ENCODE peak calls at places on chromosomes 12 and 14, in nine cellular contexts. H is effector memory CD4-positive, alpha-beta T cell; G is aorta; U is left ventricle myocardium inferior; I is OCI-LY7; T is left lung; K is bronchial epithelial cell; N is gastrocnemius medialis; B is heart left ventricle. S is an unnamed sample.

GRCh38 chr12:106113042-106113441 is 25.7 kb downstream of the NUAK1 start:
- DNase-seq in H (no peak), G (no peak), U (no peak), I (no peak), T (no peak), K (peak; percentile 83), N (no peak), B (peak; percentile 26), S (peak; percentile 71)

GRCh38 chr12:69935651-69936100 is 110.6 kb downstream of the MYRFL start:
- DNase-seq in H (no peak), G (no peak), U (no peak), I (no peak), T (no peak), K (no peak), N (no peak), B (peak; percentile 26), S (no peak)

GRCh38 chr12:108299980-108300696 is 39.0 kb downstream of the CMKLR1 start:
- DNase-seq in H (no peak), G (no peak), U (no peak), I (no peak), T (no peak), K (no peak), N (no peak), B (no peak), S (no peak)

GRCh38 chr14:97046991-97047390 is 249.8 kb downstream of the VRK1 start:
- DNase-seq in H (no peak), G (no peak), U (no peak), I (no peak), T (no peak), K (no peak), N (no peak), B (no peak), S (no peak)

GRCh38 chr12:123267991-123268843 is 3.4 kb downstream of the CDK2AP1 start:
- DNase-seq in H (no peak), G (peak; percentile 62), U (peak; percentile 34), I (no peak), T (peak; percentile 40), K (no peak), N (peak; percentile 45), B (peak; percentile 55), S (no peak)

GRCh38 chr12:111443586-111443985 is 37.9 kb downstream of the SH2B3 start:
- DNase-seq in H (no peak), G (no peak), U (no peak), I (no peak), T (no peak), K (peak; percentile 82), N (peak; percentile 45), B (peak; percentile 30), S (peak; percentile 78)

GRCh38 chr12:46983393-46983793 is 96.0 kb upstream of the PCED1B start:
- DNase-seq in H (no peak), G (no peak), U (no peak), I (no peak), T (no peak), K (peak; percentile 44), N (no peak), B (no peak), S (peak; percentile 46)

GRCh38 chr14:35682802-35683201 is 126.3 kb downstream of the RALGAPA1 start:
- DNase-seq in H (no peak), G (no peak), U (no peak), I (no peak), T (no peak), K (no peak), N (no peak), B (no peak), S (no peak)

GRCh38 chr14:54805521-54806322 is 96.9 kb downstream of the GCH1 start:
- DNase-seq in H (peak; percentile 50), G (peak; percentile 91), U (peak; percentile 80), I (peak; percentile 75), T (peak; percentile 77), K (peak; percentile 64), N (peak; percentile 79), B (peak; percentile 81), S (peak; percentile 73)

GRCh38 chr14:35963209-35963608 is 137.1 kb downstream of the BRMS1L start:
- DNase-seq in H (no peak), G (no peak), U (no peak), I (no peak), T (no peak), K (peak; percentile 36), N (no peak), B (no peak), S (no peak)

GRCh38 chr12:61758661-61759060 is 501.5 kb upstream of the USP15 start:
- DNase-seq in H (no peak), G (no peak), U (no peak), I (no peak), T (no peak), K (peak; percentile 12), N (no peak), B (no peak), S (no peak)

GRCh38 chr14:20332946-20333782 is at the start of gene CCNB1IP1:
- DNase-seq in H (peak; percentile 54), G (peak; percentile 56), U (peak; percentile 28), I (peak; percentile 91), T (peak; percentile 46), K (peak; percentile 94), N (peak; percentile 62), B (peak; percentile 57), S (peak; percentile 89)

GRCh38 chr12:67804168-67804567 is 155.6 kb downstream of the DYRK2 start:
- DNase-seq in H (peak; percentile 12), G (no peak), U (no peak), I (no peak), T (no peak), K (no peak), N (no peak), B (no peak), S (no peak)

GRCh38 chr12:68350753-68351152 is 18.6 kb upstream of the MDM1 start:
- DNase-seq in H (no peak), G (no peak), U (no peak), I (no peak), T (no peak), K (no peak), N (no peak), B (no peak), S (no peak)

DNA sequence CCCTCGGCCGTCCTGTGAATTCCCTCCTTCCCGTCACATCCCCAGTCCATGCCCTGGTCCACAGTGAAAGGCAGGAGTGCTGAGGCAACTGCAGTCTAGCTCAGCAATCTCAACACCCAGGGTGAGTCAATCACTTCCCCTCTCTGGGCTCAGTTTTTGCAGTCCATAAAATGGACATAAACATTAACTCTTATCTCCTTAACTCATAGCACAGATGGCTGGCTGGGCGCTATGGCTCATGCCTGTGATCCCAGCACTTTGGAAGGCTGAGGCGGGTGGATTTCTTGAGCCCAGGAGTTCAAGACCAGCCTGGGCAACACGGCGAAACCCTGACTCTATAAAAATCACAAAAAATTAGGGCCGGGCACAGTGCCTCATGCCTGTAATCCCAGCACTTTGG is 32.4 kb downstream of the CAMKK2 start:
- DNase-seq in H (no peak), G (no peak), U (no peak), I (no peak), T (no peak), K (no peak), N (no peak), B (no peak), S (no peak)
- H3K36me3 ChIP-seq in H (peaks cover 35% of the 10 kb centered on the region), G (peaks cover 1% of the 10 kb centered on the region), U (peaks cover 82% of the 10 kb centered on the region), I (peaks cover 56% of the 10 kb centered on the region), T (peaks cover 94% of the 10 kb centered on the region), K (peaks cover 26% of the 10 kb centered on the region), N (no peaks in the 10 kb centered on the region), B (peaks cover 81% of the 10 kb centered on the region), S (peaks cover 8% of the 10 kb centered on the region)

DNA sequence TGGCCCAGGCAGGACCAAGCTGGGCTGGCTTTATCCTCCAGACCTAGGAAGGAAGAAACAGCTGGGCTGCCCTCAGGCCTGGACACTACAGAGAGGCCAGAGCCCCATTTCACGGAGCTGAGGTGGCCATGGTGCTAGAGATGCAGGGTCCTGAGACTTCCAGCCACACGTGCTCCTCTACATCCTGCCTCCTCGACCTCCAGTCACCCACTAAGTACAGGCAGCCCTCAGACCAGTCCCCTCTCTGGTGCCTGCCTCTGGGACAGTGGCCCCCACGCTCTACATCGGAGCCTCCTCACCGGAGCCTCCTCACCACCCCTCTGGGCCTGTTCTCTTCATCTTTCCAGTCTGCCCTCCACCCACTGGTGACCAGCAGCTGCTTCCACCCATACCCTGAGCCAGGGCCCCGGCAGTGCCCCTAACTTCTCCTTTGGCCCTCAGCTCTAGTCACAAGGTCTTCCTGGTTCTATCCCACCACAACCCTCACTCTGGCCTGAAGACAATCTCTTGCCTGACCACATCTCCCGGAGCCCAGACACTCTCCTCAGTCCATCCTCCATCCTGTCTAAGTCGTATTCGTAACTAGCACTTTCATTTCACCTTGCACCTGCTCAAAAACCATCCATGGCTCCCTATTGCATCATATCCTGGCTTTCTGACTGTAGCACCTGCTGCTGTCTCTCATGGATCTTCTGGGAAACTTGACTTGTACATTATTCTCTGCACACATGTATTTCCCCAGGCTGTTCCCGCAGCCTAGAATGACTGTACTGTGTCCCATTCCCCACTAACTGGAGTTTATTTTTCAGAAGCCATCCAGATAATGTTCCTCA is 43.9 kb downstream of the DIO3 start:
- DNase-seq in H (no peak), G (no peak), U (no peak), I (no peak), T (no peak), K (no peak), N (no peak), B (no peak), S (no peak)
- H3K36me3 ChIP-seq in H (no peaks in the 10 kb centered on the region), G (no peaks in the 10 kb centered on the region), U (no peaks in the 10 kb centered on the region), I (no peaks in the 10 kb centered on the region), T (no peaks in the 10 kb centered on the region), K (no peaks in the 10 kb centered on the region), N (no peaks in the 10 kb centered on the region), B (no peaks in the 10 kb centered on the region), S (no peaks in the 10 kb centered on the region)

DNA sequence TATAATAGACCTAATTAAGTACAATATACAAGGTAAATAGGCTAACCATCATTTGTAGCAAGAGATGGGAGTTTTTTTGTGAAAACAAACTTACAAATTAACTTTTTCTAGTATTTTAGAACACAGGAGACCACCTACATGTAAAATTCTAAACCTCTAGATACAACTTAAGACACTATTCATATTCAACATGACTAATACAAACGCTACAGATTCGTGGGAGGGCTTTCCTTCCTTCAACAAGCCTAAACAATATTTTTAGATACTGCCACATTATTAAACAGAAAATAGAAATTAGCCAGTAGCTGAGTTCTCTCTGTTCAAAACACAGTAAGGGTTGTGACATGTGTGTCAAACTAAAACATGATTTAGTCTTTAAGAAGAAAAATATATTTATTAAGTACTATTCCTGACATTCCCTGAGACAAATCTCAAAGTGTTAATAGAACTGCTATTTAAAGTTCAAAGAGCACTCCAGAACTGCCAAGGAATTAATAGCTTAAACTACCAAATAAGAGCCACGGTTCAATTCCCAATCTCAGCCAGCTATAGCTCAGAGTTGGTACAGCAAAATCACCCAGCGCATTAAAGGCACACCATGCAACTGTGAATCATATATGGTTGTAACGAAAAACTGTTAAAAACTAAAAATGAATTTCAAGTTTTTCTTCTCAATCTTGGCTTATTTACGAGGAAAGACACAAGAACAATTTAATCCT is 10.7 kb downstream of the MED13L start:
- DNase-seq in H (no peak), G (no peak), U (no peak), I (no peak), T (no peak), K (peak; percentile 68), N (no peak), B (no peak), S (peak; percentile 54)
- H3K36me3 ChIP-seq in H (no peaks in the 10 kb centered on the region), G (no peaks in the 10 kb centered on the region), U (no peaks in the 10 kb centered on the region), I (no peaks in the 10 kb centered on the region), T (no peaks in the 10 kb centered on the region), K (no peaks in the 10 kb centered on the region), N (no peaks in the 10 kb centered on the region), B (no peaks in the 10 kb centered on the region), S (no peaks in the 10 kb centered on the region)

DNA sequence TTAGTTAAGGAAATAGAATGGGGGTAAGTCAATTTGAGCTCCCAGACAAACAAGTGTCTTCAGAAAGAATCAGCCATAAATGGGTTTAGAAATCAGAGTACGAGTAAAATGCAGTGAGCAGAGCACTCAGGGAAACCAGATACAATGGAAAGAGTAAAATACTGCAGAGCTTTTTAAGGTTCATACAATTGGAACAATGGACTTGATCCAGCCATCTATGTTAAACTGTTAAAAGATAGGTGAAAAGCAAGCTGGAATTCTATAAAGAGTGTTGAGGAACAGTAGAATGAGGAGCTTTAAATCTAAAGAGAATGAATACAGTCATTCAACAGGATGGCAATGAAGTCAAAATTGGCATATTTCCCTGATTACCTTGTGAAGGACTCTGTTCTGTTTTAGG is 23.8 kb upstream of the PCNX4 start:
- DNase-seq in H (no peak), G (no peak), U (no peak), I (no peak), T (no peak), K (no peak), N (no peak), B (no peak), S (no peak)
- H3K36me3 ChIP-seq in H (no peaks in the 10 kb centered on the region), G (no peaks in the 10 kb centered on the region), U (no peaks in the 10 kb centered on the region), I (no peaks in the 10 kb centered on the region), T (no peaks in the 10 kb centered on the region), K (no peaks in the 10 kb centered on the region), N (no peaks in the 10 kb centered on the region), B (no peaks in the 10 kb centered on the region), S (no peaks in the 10 kb centered on the region)